ENCODE peak calls at places on chromosomes 5 and 9, in five cellular contexts. T, Q, S, P and W are unnamed samples. For H3K36me3 and H3K27me3, the result is how much of the 10 kb centered on the place peaks cover.

GRCh38 chr9:10612649-10613398 is at the start of gene PTPRD:
- DNase-seq in T (peak), Q (peak), S (peak), P (peak), W (peak)

GRCh38 chr9:95504053-95504963 is 12.5 kb downstream of the PTCH1 start:
- DNase-seq in T (no peak), Q (peak), S (peak), P (peak), W (peak)

GRCh38 chr9:95516736-95517558 is at the start of gene PTCH1:
- DNase-seq in T (peak), Q (peak), S (peak), P (peak), W (peak)

GRCh38 chr5:107607656-107608368 is 62.9 kb downstream of the EFNA5 start:
- DNase-seq in T (no peak), Q (no peak), S (no peak), P (no peak), W (no peak)

GRCh38 chr5:152736906-152737305 is 331.8 kb upstream of the NMUR2 start:
- DNase-seq in T (no peak), Q (no peak), S (no peak), P (no peak), W (no peak)

GRCh38 chr9:33489070-33489469 is 15.3 kb upstream of the NOL6 start:
- DNase-seq in T (no peak), Q (no peak), S (no peak), P (peak), W (no peak)

GRCh38 chr9:69198526-69199250 is 24.6 kb downstream of the TJP2 start:
- DNase-seq in T (no peak), Q (no peak), S (no peak), P (peak), W (no peak)

GRCh38 chr5:61059499-61059898 is 102.8 kb downstream of the SMIM15 start:
- DNase-seq in T (no peak), Q (no peak), S (no peak), P (no peak), W (no peak)

GRCh38 chr5:151451626-151452520 is 4.5 kb downstream of the SLC36A1 start:
- DNase-seq in T (no peak), Q (no peak), S (no peak), P (peak), W (peak)

GRCh38 chr9:114893622-114894021 is 36.8 kb downstream of the TNFSF8 start:
- DNase-seq in T (no peak), Q (no peak), S (no peak), P (peak), W (no peak)

GRCh38 chr5:115079934-115080623 is 89.6 kb downstream of the TRIM36 start:
- DNase-seq in T (no peak), Q (no peak), S (no peak), P (no peak), W (no peak)

GRCh38 chr5:39757121-39757520 is 332.3 kb upstream of the DAB2 start:
- DNase-seq in T (no peak), Q (no peak), S (no peak), P (no peak), W (no peak)

GRCh38 chr5:103101079-103101732 is 18.7 kb downstream of the GIN1 start:
- DNase-seq in T (no peak), Q (no peak), S (no peak), P (no peak), W (no peak)

GRCh38 chr9:114098660-114099522 is at the start of gene KIF12:
- DNase-seq in T (no peak), Q (no peak), S (peak), P (no peak), W (peak)

GRCh38 chr9:114153761-114154596 is 1.4 kb upstream of the COL27A1 start:
- DNase-seq in T (no peak), Q (no peak), S (peak), P (peak), W (peak)

GRCh38 chr5:111742595-111742994 is 14.4 kb downstream of the NREP start:
- DNase-seq in T (peak), Q (no peak), S (no peak), P (peak), W (no peak)

GRCh38 chr5:81517462-81517861 is 123.5 kb upstream of the ACOT12 start:
- DNase-seq in T (no peak), Q (no peak), S (no peak), P (peak), W (no peak)

GRCh38 chr5:170104710-170105109 is 987 bp upstream of the FOXI1 start:
- DNase-seq in T (no peak), Q (no peak), S (no peak), P (no peak), W (no peak)

GRCh38 chr9:79012561-79012960 is 559.2 kb upstream of the TLE4 start:
- DNase-seq in T (no peak), Q (no peak), S (peak), P (peak), W (no peak)

GRCh38 chr5:65126192-65126591 is 355.5 kb downstream of the ADAMTS6 start:
- DNase-seq in T (no peak), Q (no peak), S (no peak), P (peak), W (no peak)

GRCh38 chr9:92964981-92965758 is 17.8 kb downstream of the FGD3 start:
- DNase-seq in T (no peak), Q (peak), S (no peak), P (no peak), W (no peak)

GRCh38 chr5:73545403-73545779 is 20.0 kb downstream of the ANKRA2 start:
- DNase-seq in T (no peak), Q (no peak), S (no peak), P (no peak), W (no peak)

GRCh38 chr9:100714372-100715099 is 136.7 kb downstream of the CAVIN4 start:
- DNase-seq in T (peak), Q (peak), S (peak), P (peak), W (peak)

GRCh38 chr9:91119147-91119546 is 242.6 kb downstream of the AUH start:
- DNase-seq in T (no peak), Q (no peak), S (peak), P (peak), W (peak)

GRCh38 chr5:175878544-175879438 is 7.4 kb downstream of the CPLX2 start:
- DNase-seq in T (no peak), Q (no peak), S (peak), P (no peak), W (peak)

GRCh38 chr9:127450170-127450830 is 906 bp downstream of the RPL12 start:
- DNase-seq in T (no peak), Q (no peak), S (no peak), P (peak), W (no peak)
- H3K4me3 ChIP-seq in T (peak), Q (peak), S (peak), P (peak), W (peak)

GRCh38 chr9:98109052-98109451 is 10.0 kb downstream of the TRIM14 start:
- DNase-seq in T (no peak), Q (no peak), S (no peak), P (no peak), W (no peak)
- H3K36me3 ChIP-seq in T (under half), Q (under half), S (under half), P (under half), W (under half)

GRCh38 chr9:130937146-130938076 is 1.6 kb downstream of the FIBCD1 start:
- DNase-seq in T (no peak), Q (no peak), S (no peak), P (no peak), W (no peak)

GRCh38 chr9:130935660-130936271 is 3.3 kb downstream of the FIBCD1 start:
- DNase-seq in T (no peak), Q (no peak), S (no peak), P (peak), W (no peak)

GRCh38 chr9:130934702-130935659 is 4.1 kb downstream of the FIBCD1 start:
- DNase-seq in T (peak), Q (no peak), S (no peak), P (no peak), W (no peak)

GRCh38 chr9:130938184-130938651 is 829 bp downstream of the FIBCD1 start:
- DNase-seq in T (no peak), Q (no peak), S (no peak), P (no peak), W (no peak)

GRCh38 chr9:130936285-130937117 is 2.5 kb downstream of the FIBCD1 start:
- DNase-seq in T (peak), Q (no peak), S (peak), P (peak), W (peak)
- H3K27me3 ChIP-seq in T (under half), Q (half or more), S (under half), P (under half), W (under half)

DNA sequence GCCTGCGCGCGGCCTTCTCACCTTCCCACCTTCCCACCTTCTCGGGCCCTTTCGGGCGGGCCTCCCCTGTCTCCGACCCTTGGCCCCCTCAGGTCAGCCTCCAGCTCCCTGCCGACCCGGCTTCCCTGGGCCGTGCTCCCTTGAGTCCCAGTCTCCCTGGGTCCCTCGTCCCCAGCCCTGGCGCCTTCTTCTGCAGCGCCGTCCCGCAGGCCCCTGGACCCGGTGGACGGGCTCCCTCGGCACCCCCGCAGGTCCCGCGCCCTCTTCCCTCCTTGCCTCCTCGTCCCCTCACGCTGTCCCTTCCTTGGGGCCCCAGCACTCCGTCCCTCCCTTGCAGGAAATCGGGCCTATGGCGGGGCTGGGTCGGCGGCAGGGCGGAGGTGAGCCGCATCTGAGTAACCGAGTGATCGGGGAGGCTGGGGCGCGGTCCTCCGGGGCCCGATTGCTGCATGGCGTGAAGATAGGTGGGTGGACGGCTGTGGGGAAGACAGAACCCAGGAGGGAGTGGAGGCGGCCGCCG is 7.6 kb downstream of the ARPC5L start:
- DNase-seq in T (peak), Q (no peak), S (no peak), P (no peak), W (peak)
- H3K4me3 ChIP-seq in T (peak), Q (peak), S (peak), P (peak), W (peak)

GRCh38 chr5:128116445-128116844 is 32.9 kb downstream of the SLC12A2 start:
- DNase-seq in T (no peak), Q (no peak), S (no peak), P (no peak), W (no peak)

GRCh38 chr5:128109766-128110165 is 26.2 kb downstream of the SLC12A2 start:
- DNase-seq in T (no peak), Q (no peak), S (no peak), P (no peak), W (no peak)

GRCh38 chr5:128109138-128109537 is 25.6 kb downstream of the SLC12A2 start:
- DNase-seq in T (no peak), Q (no peak), S (no peak), P (no peak), W (no peak)

GRCh38 chr5:128111818-128112448 is 28.4 kb downstream of the SLC12A2 start:
- DNase-seq in T (no peak), Q (no peak), S (no peak), P (peak), W (no peak)
- H3K36me3 ChIP-seq in T (under half), Q (half or more), S (under half), P (under half), W (under half)